ENCODE peak calls at places on chromosome 15, in four cellular contexts. S is activated CD4-positive, CD25-positive, alpha-beta regulatory T cell; E is globus pallidus; F is HT1080. T is an unnamed sample.

GRCh38 chr15:48352474-48353072 is 21.3 kb downstream of the DUT start:
- DNase-seq in S (no peak), E (peak; percentile 60), F (peak; percentile 55), T (peak; percentile 53)

GRCh38 chr15:99504823-99505551 is 60.8 kb upstream of the MEF2A start:
- DNase-seq in S (no peak), E (no peak), F (peak; percentile 55), T (peak; percentile 32)

GRCh38 chr15:33395376-33395775 is 84.6 kb downstream of the RYR3 start:
- DNase-seq in S (no peak), E (no peak), F (no peak), T (no peak)

GRCh38 chr15:58182460-58183163 is 44.4 kb downstream of the AQP9 start:
- DNase-seq in S (peak; percentile 2), E (peak; percentile 38), F (peak; percentile 52), T (peak; percentile 55)

GRCh38 chr15:77060560-77060959 is 10.3 kb downstream of the TSPAN3 start:
- DNase-seq in S (no peak), E (peak; percentile 51), F (no peak), T (no peak)

GRCh38 chr15:90126457-90127435 is 24.5 kb upstream of the IDH2 start:
- DNase-seq in S (no peak), E (no peak), F (no peak), T (peak; percentile 67)

GRCh38 chr15:37059051-37059450 is 41.3 kb downstream of the MEIS2 start:
- DNase-seq in S (no peak), E (no peak), F (peak; percentile 73), T (no peak)

GRCh38 chr15:100725121-100726069 is 123.0 kb downstream of the ASB7 start:
- DNase-seq in S (no peak), E (no peak), F (peak; percentile 75), T (no peak)

GRCh38 chr15:67384761-67385160 is 130.2 kb downstream of the IQCH start:
- DNase-seq in S (no peak), E (no peak), F (no peak), T (no peak)

GRCh38 chr15:77112819-77113569 is 42.1 kb upstream of the TSPAN3 start:
- DNase-seq in S (no peak), E (no peak), F (no peak), T (no peak)

GRCh38 chr15:31280037-31280830 is 46.4 kb upstream of the KLF13 start:
- DNase-seq in S (no peak), E (peak; percentile 99), F (peak; percentile 8), T (peak; percentile 8)

GRCh38 chr15:88637841-88638625 is 783 bp upstream of the ISG20 start:
- DNase-seq in S (no peak), E (no peak), F (no peak), T (no peak)

GRCh38 chr15:41870689-41871081 is 23.2 kb downstream of the SPTBN5 start:
- DNase-seq in S (peak; percentile 14), E (no peak), F (peak; percentile 93), T (no peak)

GRCh38 chr15:32866486-32867312 is 148.9 kb downstream of the GREM1 start:
- DNase-seq in S (no peak), E (no peak), F (no peak), T (no peak)

GRCh38 chr15:80155001-80155377 is 2.2 kb downstream of the FAH start:
- DNase-seq in S (no peak), E (no peak), F (no peak), T (no peak)

GRCh38 chr15:48486228-48486627 is 155.0 kb downstream of the DUT start:
- DNase-seq in S (no peak), E (no peak), F (no peak), T (no peak)

GRCh38 chr15:90860450-90860849 is 7.9 kb upstream of the FURIN start:
- DNase-seq in S (no peak), E (no peak), F (no peak), T (peak; percentile 18)

GRCh38 chr15:42940527-42940926 is 19.9 kb upstream of the TTBK2 start:
- DNase-seq in S (no peak), E (no peak), F (no peak), T (no peak)

GRCh38 chr15:88648357-88649214 is 9.8 kb downstream of the ISG20 start:
- DNase-seq in S (no peak), E (peak; percentile 63), F (peak; percentile 65), T (no peak)

GRCh38 chr15:73941871-73942635 is 15.8 kb downstream of the LOXL1 start:
- DNase-seq in S (no peak), E (no peak), F (peak; percentile 69), T (peak; percentile 15)

GRCh38 chr15:75045332-75046015 is 22.1 kb downstream of the PPCDC start:
- DNase-seq in S (no peak), E (no peak), F (no peak), T (no peak)

GRCh38 chr15:51097553-51098330 is 3.0 kb upstream of the TNFAIP8L3 start:
- DNase-seq in S (no peak), E (no peak), F (peak; percentile 71), T (no peak)

GRCh38 chr15:91782221-91782620 is 71.3 kb upstream of the SLCO3A1 start:
- DNase-seq in S (no peak), E (no peak), F (no peak), T (no peak)

GRCh38 chr15:54280726-54281125 is 302.5 kb downstream of the UNC13C start:
- DNase-seq in S (no peak), E (no peak), F (no peak), T (no peak)

GRCh38 chr15:58038426-58039106 is 26.9 kb downstream of the ALDH1A2 start:
- DNase-seq in S (no peak), E (no peak), F (peak; percentile 52), T (peak; percentile 59)

GRCh38 chr15:89822951-89823701 is 8.5 kb upstream of the ANPEP start:
- DNase-seq in S (no peak), E (no peak), F (peak; percentile 89), T (no peak)

GRCh38 chr15:78083687-78084358 is 6.3 kb upstream of the TBC1D2B start:
- DNase-seq in S (no peak), E (no peak), F (no peak), T (no peak)

GRCh38 chr15:100336061-100336460 is 5.7 kb downstream of the ADAMTS17 start:
- DNase-seq in S (no peak), E (no peak), F (no peak), T (no peak)

GRCh38 chr15:99568548-99569352 is 3.0 kb downstream of the MEF2A start:
- DNase-seq in S (no peak), E (no peak), F (peak; percentile 4), T (no peak)

GRCh38 chr15:99692825-99693224 is 40.4 kb downstream of the LYSMD4 start:
- DNase-seq in S (no peak), E (no peak), F (peak; percentile 13), T (peak; percentile 49)

GRCh38 chr15:79901958-79902357 is 5.1 kb upstream of the MTHFS start:
- DNase-seq in S (no peak), E (no peak), F (no peak), T (no peak)

GRCh38 chr15:57224664-57225063 is 151.6 kb upstream of the CGNL1 start:
- DNase-seq in S (no peak), E (no peak), F (peak; percentile 20), T (no peak)